ENCODE peak calls at places on chromosomes 6 and 20, in four cellular contexts. Z, Y, R and G are unnamed samples.

GRCh38 chr6:148530976-148531375 is 188.3 kb downstream of the SASH1 start:
- DNase-seq in Z (no peak), R (no peak), Y (no peak), G (no peak)

GRCh38 chr20:13220194-13220856 is 749 bp upstream of the ISM1 start:
- DNase-seq in R (peak), Y (no peak), Z (no peak), G (no peak)

GRCh38 chr6:549901-550300 is 107.0 kb downstream of the HUS1B start:
- DNase-seq in Y (no peak), R (no peak), Z (no peak), G (no peak)

GRCh38 chr6:56759521-56759920 is 116.8 kb upstream of the DST start:
- DNase-seq in Z (no peak), Y (no peak), R (no peak), G (no peak)

GRCh38 chr6:20698675-20699074 is 164.4 kb downstream of the CDKAL1 start:
- DNase-seq in Y (no peak), Z (no peak), R (no peak), G (no peak)

GRCh38 chr6:55937227-55937626 is 61.8 kb upstream of the BMP5 start:
- DNase-seq in Y (no peak), Z (no peak), R (no peak), G (no peak)

GRCh38 chr6:18703546-18703945 is 316.4 kb downstream of the RNF144B start:
- DNase-seq in Y (no peak), Z (no peak), R (no peak), G (no peak)

GRCh38 chr6:2378891-2379652 is 133.7 kb upstream of the GMDS start:
- DNase-seq in R (no peak), Z (no peak), Y (no peak), G (no peak)

GRCh38 chr6:53770690-53771320 is 24.0 kb upstream of the LRRC1 start:
- DNase-seq in R (no peak), Y (no peak), Z (no peak), G (no peak)

GRCh38 chr6:152299336-152299735 is 337.8 kb downstream of the SYNE1 start:
- DNase-seq in R (no peak), Z (no peak), Y (no peak), G (no peak)

GRCh38 chr6:17556014-17556413 is 44.1 kb upstream of the FAM8A1 start:
- DNase-seq in R (no peak), Z (no peak), Y (no peak), G (no peak)

GRCh38 chr20:47603260-47603659 is 101.6 kb downstream of the NCOA3 start:
- DNase-seq in Z (no peak), Y (no peak), R (no peak), G (no peak)

GRCh38 chr6:39339557-39340555 is 17.4 kb upstream of the KCNK16 start:
- DNase-seq in Z (no peak), Y (no peak), R (no peak), G (no peak)

GRCh38 chr6:22886881-22887581 is 317.7 kb downstream of the HDGFL1 start:
- DNase-seq in Y (no peak), R (no peak), Z (no peak), G (no peak)

GRCh38 chr6:37321516-37321915 is 32.3 kb upstream of the RNF8 start:
- DNase-seq in R (no peak), Y (no peak), Z (no peak), G (no peak)

GRCh38 chr6:110113989-110114388 is 65.5 kb downstream of the WASF1 start:
- DNase-seq in Z (no peak), Y (no peak), R (no peak), G (no peak)

GRCh38 chr6:142605922-142606321 is 304.1 kb downstream of the ADGRG6 start:
- DNase-seq in Y (no peak), Z (no peak), R (no peak), G (no peak)

GRCh38 chr6:113927001-113927400 is 43.9 kb downstream of the HDAC2 start:
- DNase-seq in R (no peak), Z (no peak), Y (no peak), G (peak)

GRCh38 chr6:169689247-169689646 is 12.6 kb downstream of the WDR27 start:
- DNase-seq in Y (no peak), Z (no peak), R (no peak), G (no peak)

DNA sequence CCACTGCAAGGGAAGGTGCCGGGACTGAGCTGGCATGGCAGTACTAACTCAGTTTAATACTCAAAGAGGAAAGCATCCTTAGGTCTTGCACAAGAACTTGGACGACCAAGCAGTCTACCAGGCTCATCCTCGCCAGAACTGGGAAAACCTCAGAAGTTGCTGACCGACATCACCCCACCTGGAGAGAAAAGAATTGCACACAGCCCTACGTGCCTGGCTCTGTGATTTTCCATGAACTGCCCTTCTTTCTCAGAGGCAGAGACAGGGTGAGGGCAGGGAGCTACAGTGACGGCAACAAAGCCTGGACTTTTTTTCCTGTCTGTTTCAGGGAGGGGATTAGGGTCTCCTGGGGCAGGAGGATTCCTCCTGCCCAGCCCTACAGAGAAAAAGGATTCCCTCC is 8.0 kb downstream of the JAG1 start:
- DNase-seq in Y (no peak), Z (no peak), R (peak), G (no peak)
- H3K4me3 ChIP-seq in Y (no peak), Z (no peak), R (peak), G (no peak)

GRCh38 chr20:3995067-3995748 is 20.1 kb downstream of the RNF24 start:
- DNase-seq in R (no peak), Y (no peak), Z (no peak), G (peak)
- H3K4me3 ChIP-seq in R (no peak), Y (no peak), Z (no peak), G (no peak)

GRCh38 chr20:33875534-33876026 is 64.4 kb downstream of the CHMP4B start:
- DNase-seq in Z (no peak), Y (no peak), R (no peak), G (no peak)
- H3K4me3 ChIP-seq in Z (no peak), Y (no peak), R (no peak), G (no peak)

DNA sequence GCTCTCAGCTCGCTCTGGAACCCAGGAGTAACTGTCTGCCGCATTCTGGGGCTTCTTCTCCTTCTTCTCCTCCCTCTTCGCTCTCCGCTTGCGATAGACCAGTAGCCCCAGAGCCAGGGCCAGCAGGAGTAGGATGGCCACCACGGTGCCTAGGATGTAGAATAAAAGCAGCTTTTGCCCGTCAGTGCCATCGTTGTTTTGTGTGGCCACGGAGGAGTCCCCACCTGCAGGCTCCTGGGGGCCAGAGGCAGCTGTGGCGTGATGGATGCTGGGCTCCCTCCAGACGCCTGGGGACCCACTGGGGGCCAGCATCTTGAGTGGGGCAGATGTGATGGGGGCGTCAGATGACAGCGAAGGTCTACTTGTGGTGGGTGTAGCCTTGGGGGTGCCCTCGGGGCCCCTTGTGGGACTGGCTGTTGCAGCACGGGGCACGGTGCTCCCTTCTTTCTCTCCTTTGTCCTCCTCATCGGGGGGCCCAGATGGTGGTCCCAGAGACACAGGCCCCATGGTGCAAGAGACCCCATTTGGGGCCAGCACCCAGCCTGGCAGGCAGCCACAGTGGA is 1.8 kb downstream of the CD93 start:
- DNase-seq in Z (no peak), Y (no peak), R (no peak), G (no peak)
- H3K4me3 ChIP-seq in Z (peak), Y (no peak), R (peak), G (no peak)

GRCh38 chr20:50957276-50957675 is 1.1 kb downstream of the DPM1 start:
- DNase-seq in Z (peak), Y (no peak), R (no peak), G (no peak)

GRCh38 chr20:50953821-50954220 is 4.5 kb downstream of the DPM1 start:
- DNase-seq in Z (no peak), Y (no peak), R (no peak), G (no peak)

GRCh38 chr20:50958733-50959542 is at the start of gene MOCS3:
- DNase-seq in R (peak), Z (peak), Y (peak), G (peak)

GRCh38 chr20:50959543-50960126 is 1.0 kb downstream of the MOCS3 start:
- DNase-seq in R (no peak), Y (no peak), Z (no peak), G (no peak)

DNA sequence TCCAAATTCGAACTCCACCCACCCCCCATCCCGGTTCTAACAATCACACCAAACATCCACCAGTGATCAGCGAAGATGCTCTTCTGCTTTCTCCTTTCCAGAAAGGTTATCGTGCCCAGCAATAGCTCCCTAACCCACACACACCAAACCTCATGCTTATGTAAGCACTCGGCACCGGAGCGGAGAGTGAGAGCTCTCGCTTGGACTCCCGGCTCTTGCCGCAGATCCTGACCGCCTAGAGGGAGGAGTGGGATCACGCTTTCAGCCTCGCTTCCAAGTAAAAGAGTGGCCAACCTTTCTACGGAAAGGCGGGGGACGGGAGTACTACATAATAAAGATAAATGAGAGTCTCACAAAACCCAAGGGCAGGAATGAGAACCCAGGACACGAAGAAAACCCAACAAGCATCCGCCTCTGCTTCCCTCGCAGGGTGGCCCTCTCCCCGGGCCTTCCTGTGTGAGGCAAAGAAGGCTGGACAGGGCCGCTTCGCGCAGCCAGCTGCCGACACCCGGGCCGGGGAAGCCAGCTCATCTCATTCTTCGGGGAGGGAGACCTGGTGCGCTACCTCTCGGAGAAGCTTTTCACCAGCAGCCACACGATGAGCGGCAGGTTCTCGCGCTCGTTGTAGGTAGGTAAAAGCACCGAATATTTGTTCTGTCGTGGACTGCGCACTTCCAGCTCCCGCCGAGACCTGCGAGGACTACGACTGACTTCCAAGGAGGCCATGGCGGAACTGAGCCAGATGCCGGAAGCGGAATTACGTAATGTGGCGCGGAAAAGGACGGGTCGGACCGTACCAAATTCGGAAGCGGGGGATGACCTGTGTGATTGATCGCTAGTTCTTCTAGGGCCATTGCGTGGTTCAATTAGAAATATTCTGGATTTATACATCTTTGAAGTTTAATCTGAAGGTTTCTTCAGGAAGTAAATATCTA is at the start of gene DPM1:
- DNase-seq in Y (peak), R (peak), Z (peak), G (peak)
- H3K4me3 ChIP-seq in Y (peak), R (peak), Z (peak), G (peak)

GRCh38 chr6:101232946-101233345 is 160.6 kb upstream of the GRIK2 start:
- DNase-seq in Z (no peak), Y (no peak), R (no peak), G (no peak)
- H3K4me3 ChIP-seq in Z (no peak), Y (no peak), R (no peak), G (no peak)